ENCODE peak calls at places on chromosomes 4 and X, in ten cellular contexts. One of them, this sample, is unnamed.

GRCh38 chrX:76555816-76556215 is 128.3 kb downstream of the MAGEE1 start:
- DNase-seq in HL-60: peak; percentile 5
- DNase-seq in Peyer's patch: no peak
- DNase-seq in BJ: no peak
- DNase-seq in cardiac muscle cell: peak; percentile 20
- DNase-seq in fibroblast of pulmonary artery: peak; percentile 46
- DNase-seq in CD4-positive, CD25-positive, alpha-beta regulatory T cell: peak; percentile 25
- DNase-seq in cardiac fibroblast: peak; percentile 66
- DNase-seq in thyroid gland: no peak
- DNase-seq in pancreas: no peak
- DNase-seq in this sample: peak; percentile 4

GRCh38 chr4:111602848-111603247 is 542.4 kb upstream of the FAM241A start:
- DNase-seq in BJ: no peak
- DNase-seq in cardiac muscle cell: peak; percentile 27
- DNase-seq in fibroblast of pulmonary artery: peak; percentile 25
- DNase-seq in CD4-positive, CD25-positive, alpha-beta regulatory T cell: no peak
- DNase-seq in pancreas: no peak
- DNase-seq in HL-60: no peak
- DNase-seq in cardiac fibroblast: peak; percentile 54
- DNase-seq in Peyer's patch: no peak
- DNase-seq in thyroid gland: no peak
- DNase-seq in this sample: no peak

GRCh38 chrX:153573999-153574398 is 24.9 kb downstream of the CCNQ start:
- DNase-seq in BJ: no peak
- DNase-seq in cardiac muscle cell: no peak
- DNase-seq in Peyer's patch: no peak
- DNase-seq in CD4-positive, CD25-positive, alpha-beta regulatory T cell: peak; percentile 37
- DNase-seq in pancreas: no peak
- DNase-seq in thyroid gland: no peak
- DNase-seq in cardiac fibroblast: no peak
- DNase-seq in fibroblast of pulmonary artery: no peak
- DNase-seq in HL-60: no peak
- DNase-seq in this sample: no peak

GRCh38 chr4:15003891-15004700 is 1.8 kb downstream of the CPEB2 start:
- DNase-seq in cardiac muscle cell: peak; percentile 29
- DNase-seq in HL-60: no peak
- DNase-seq in CD4-positive, CD25-positive, alpha-beta regulatory T cell: peak; percentile 58
- DNase-seq in fibroblast of pulmonary artery: no peak
- DNase-seq in cardiac fibroblast: no peak
- DNase-seq in BJ: no peak
- DNase-seq in Peyer's patch: peak; percentile 75
- DNase-seq in thyroid gland: peak; percentile 41
- DNase-seq in pancreas: peak; percentile 85
- DNase-seq in this sample: no peak

GRCh38 chrX:53089224-53089842 is 4.6 kb upstream of the KANTR start:
- DNase-seq in Peyer's patch: peak; percentile 77
- DNase-seq in pancreas: no peak
- DNase-seq in thyroid gland: peak; percentile 54
- DNase-seq in HL-60: no peak
- DNase-seq in cardiac fibroblast: peak; percentile 75
- DNase-seq in BJ: no peak
- DNase-seq in cardiac muscle cell: peak; percentile 76
- DNase-seq in fibroblast of pulmonary artery: peak; percentile 75
- DNase-seq in CD4-positive, CD25-positive, alpha-beta regulatory T cell: peak; percentile 61
- DNase-seq in this sample: no peak

GRCh38 chrX:39886282-39886681 is 211.5 kb downstream of the BCOR start:
- DNase-seq in pancreas: no peak
- DNase-seq in cardiac muscle cell: no peak
- DNase-seq in CD4-positive, CD25-positive, alpha-beta regulatory T cell: no peak
- DNase-seq in cardiac fibroblast: no peak
- DNase-seq in HL-60: no peak
- DNase-seq in thyroid gland: peak; percentile 89
- DNase-seq in Peyer's patch: no peak
- DNase-seq in BJ: no peak
- DNase-seq in fibroblast of pulmonary artery: no peak
- DNase-seq in this sample: no peak

GRCh38 chrX:70128071-70128470 is 5.2 kb upstream of the IGBP1 start:
- DNase-seq in pancreas: no peak
- DNase-seq in Peyer's patch: no peak
- DNase-seq in thyroid gland: no peak
- DNase-seq in cardiac fibroblast: no peak
- DNase-seq in HL-60: no peak
- DNase-seq in fibroblast of pulmonary artery: no peak
- DNase-seq in cardiac muscle cell: no peak
- DNase-seq in CD4-positive, CD25-positive, alpha-beta regulatory T cell: no peak
- DNase-seq in BJ: no peak
- DNase-seq in this sample: no peak

GRCh38 chrX:1224954-1225353 is 12.5 kb upstream of the CRLF2 start:
- DNase-seq in BJ: no peak
- DNase-seq in thyroid gland: no peak
- DNase-seq in HL-60: no peak
- DNase-seq in Peyer's patch: no peak
- DNase-seq in cardiac muscle cell: no peak
- DNase-seq in fibroblast of pulmonary artery: no peak
- DNase-seq in pancreas: peak; percentile 6
- DNase-seq in CD4-positive, CD25-positive, alpha-beta regulatory T cell: peak; percentile 73
- DNase-seq in cardiac fibroblast: no peak
- DNase-seq in this sample: no peak

GRCh38 chr4:128451270-128451905 is 163.8 kb upstream of the PGRMC2 start:
- DNase-seq in cardiac fibroblast: no peak
- DNase-seq in BJ: no peak
- DNase-seq in thyroid gland: no peak
- DNase-seq in cardiac muscle cell: no peak
- DNase-seq in pancreas: no peak
- DNase-seq in CD4-positive, CD25-positive, alpha-beta regulatory T cell: no peak
- DNase-seq in fibroblast of pulmonary artery: no peak
- DNase-seq in Peyer's patch: no peak
- DNase-seq in HL-60: no peak
- DNase-seq in this sample: no peak

GRCh38 chr4:135418353-135418752 is 1216.8 kb upstream of the PABPC4L start:
- DNase-seq in cardiac fibroblast: peak; percentile 50
- DNase-seq in HL-60: no peak
- DNase-seq in cardiac muscle cell: peak; percentile 20
- DNase-seq in Peyer's patch: no peak
- DNase-seq in pancreas: no peak
- DNase-seq in thyroid gland: no peak
- DNase-seq in BJ: no peak
- DNase-seq in fibroblast of pulmonary artery: peak; percentile 29
- DNase-seq in CD4-positive, CD25-positive, alpha-beta regulatory T cell: no peak
- DNase-seq in this sample: no peak

GRCh38 chr4:109665783-109666455 is 37.3 kb downstream of the CASP6 start:
- DNase-seq in BJ: no peak
- DNase-seq in cardiac muscle cell: no peak
- DNase-seq in CD4-positive, CD25-positive, alpha-beta regulatory T cell: no peak
- DNase-seq in thyroid gland: no peak
- DNase-seq in fibroblast of pulmonary artery: no peak
- DNase-seq in pancreas: no peak
- DNase-seq in HL-60: no peak
- DNase-seq in Peyer's patch: no peak
- DNase-seq in cardiac fibroblast: no peak
- DNase-seq in this sample: no peak

GRCh38 chrX:56563231-56564116 is at the start of gene UBQLN2:
- DNase-seq in cardiac fibroblast: peak; percentile 79
- DNase-seq in cardiac muscle cell: peak; percentile 87
- DNase-seq in BJ: no peak
- DNase-seq in fibroblast of pulmonary artery: peak; percentile 81
- DNase-seq in pancreas: peak; percentile 87
- DNase-seq in HL-60: peak; percentile 36
- DNase-seq in Peyer's patch: peak; percentile 90
- DNase-seq in CD4-positive, CD25-positive, alpha-beta regulatory T cell: peak; percentile 89
- DNase-seq in thyroid gland: peak; percentile 82
- DNase-seq in this sample: no peak

GRCh38 chr4:94721310-94721709 is 36.4 kb upstream of the BMPR1B start:
- DNase-seq in CD4-positive, CD25-positive, alpha-beta regulatory T cell: no peak
- DNase-seq in fibroblast of pulmonary artery: no peak
- DNase-seq in cardiac muscle cell: no peak
- DNase-seq in pancreas: no peak
- DNase-seq in cardiac fibroblast: no peak
- DNase-seq in thyroid gland: no peak
- DNase-seq in Peyer's patch: no peak
- DNase-seq in HL-60: no peak
- DNase-seq in BJ: no peak
- DNase-seq in this sample: no peak

GRCh38 chr4:95506264-95506663 is 42.5 kb downstream of the UNC5C start:
- DNase-seq in pancreas: no peak
- DNase-seq in cardiac muscle cell: peak; percentile 67
- DNase-seq in thyroid gland: no peak
- DNase-seq in BJ: no peak
- DNase-seq in CD4-positive, CD25-positive, alpha-beta regulatory T cell: no peak
- DNase-seq in cardiac fibroblast: peak; percentile 64
- DNase-seq in fibroblast of pulmonary artery: peak; percentile 35
- DNase-seq in Peyer's patch: no peak
- DNase-seq in HL-60: no peak
- DNase-seq in this sample: no peak

GRCh38 chr4:52868138-52868537 is 6.0 kb downstream of the RASL11B start:
- DNase-seq in fibroblast of pulmonary artery: no peak
- DNase-seq in BJ: no peak
- DNase-seq in pancreas: no peak
- DNase-seq in thyroid gland: peak; percentile 88
- DNase-seq in cardiac fibroblast: no peak
- DNase-seq in HL-60: no peak
- DNase-seq in Peyer's patch: no peak
- DNase-seq in CD4-positive, CD25-positive, alpha-beta regulatory T cell: no peak
- DNase-seq in cardiac muscle cell: no peak
- DNase-seq in this sample: no peak

GRCh38 chr4:177862541-177863176 is 420.4 kb upstream of the AGA start:
- DNase-seq in cardiac fibroblast: no peak
- DNase-seq in cardiac muscle cell: no peak
- DNase-seq in Peyer's patch: no peak
- DNase-seq in CD4-positive, CD25-positive, alpha-beta regulatory T cell: no peak
- DNase-seq in HL-60: no peak
- DNase-seq in BJ: no peak
- DNase-seq in thyroid gland: no peak
- DNase-seq in pancreas: peak; percentile 62
- DNase-seq in fibroblast of pulmonary artery: no peak
- DNase-seq in this sample: no peak

GRCh38 chr4:141011799-141012377 is 121.4 kb downstream of the RNF150 start:
- DNase-seq in Peyer's patch: no peak
- DNase-seq in BJ: no peak
- DNase-seq in HL-60: no peak
- DNase-seq in cardiac fibroblast: no peak
- DNase-seq in fibroblast of pulmonary artery: no peak
- DNase-seq in CD4-positive, CD25-positive, alpha-beta regulatory T cell: no peak
- DNase-seq in pancreas: no peak
- DNase-seq in thyroid gland: no peak
- DNase-seq in cardiac muscle cell: no peak
- DNase-seq in this sample: no peak

GRCh38 chr4:7526491-7526890 is 91.8 kb upstream of the PSAPL1 start:
- DNase-seq in pancreas: no peak
- DNase-seq in HL-60: no peak
- DNase-seq in fibroblast of pulmonary artery: no peak
- DNase-seq in Peyer's patch: no peak
- DNase-seq in CD4-positive, CD25-positive, alpha-beta regulatory T cell: no peak
- DNase-seq in thyroid gland: no peak
- DNase-seq in cardiac muscle cell: no peak
- DNase-seq in cardiac fibroblast: no peak
- DNase-seq in BJ: no peak
- DNase-seq in this sample: no peak

GRCh38 chrX:116930311-116930710 is 467.5 kb upstream of the CT83 start:
- DNase-seq in HL-60: no peak
- DNase-seq in thyroid gland: no peak
- DNase-seq in fibroblast of pulmonary artery: no peak
- DNase-seq in BJ: no peak
- DNase-seq in pancreas: no peak
- DNase-seq in cardiac muscle cell: no peak
- DNase-seq in cardiac fibroblast: no peak
- DNase-seq in Peyer's patch: no peak
- DNase-seq in CD4-positive, CD25-positive, alpha-beta regulatory T cell: no peak
- DNase-seq in this sample: no peak

GRCh38 chrX:39903937-39904336 is 193.8 kb downstream of the BCOR start:
- DNase-seq in Peyer's patch: no peak
- DNase-seq in fibroblast of pulmonary artery: peak; percentile 28
- DNase-seq in cardiac muscle cell: peak; percentile 19
- DNase-seq in cardiac fibroblast: peak; percentile 61
- DNase-seq in CD4-positive, CD25-positive, alpha-beta regulatory T cell: peak; percentile 13
- DNase-seq in BJ: no peak
- DNase-seq in HL-60: no peak
- DNase-seq in thyroid gland: no peak
- DNase-seq in pancreas: no peak
- DNase-seq in this sample: no peak

GRCh38 chrX:44872319-44872816 is 620 bp upstream of the KDM6A start:
- DNase-seq in fibroblast of pulmonary artery: peak; percentile 17
- DNase-seq in HL-60: no peak
- DNase-seq in cardiac muscle cell: peak; percentile 25
- DNase-seq in thyroid gland: peak; percentile 42
- DNase-seq in CD4-positive, CD25-positive, alpha-beta regulatory T cell: peak; percentile 59
- DNase-seq in cardiac fibroblast: peak; percentile 18
- DNase-seq in BJ: no peak
- DNase-seq in Peyer's patch: no peak
- DNase-seq in pancreas: peak; percentile 86
- DNase-seq in this sample: no peak

GRCh38 chr4:183182873-183183725 is 84.0 kb downstream of the WWC2 start:
- DNase-seq in CD4-positive, CD25-positive, alpha-beta regulatory T cell: no peak
- DNase-seq in Peyer's patch: no peak
- DNase-seq in fibroblast of pulmonary artery: peak; percentile 93
- DNase-seq in thyroid gland: no peak
- DNase-seq in BJ: peak; percentile 41
- DNase-seq in cardiac muscle cell: peak; percentile 93
- DNase-seq in cardiac fibroblast: peak; percentile 90
- DNase-seq in HL-60: peak; percentile 1
- DNase-seq in pancreas: no peak
- DNase-seq in this sample: no peak
- H3K4me3 ChIP-seq in CD4-positive, CD25-positive, alpha-beta regulatory T cell: no peak overlapping the region
- H3K4me3 ChIP-seq in Peyer's patch: no peak overlapping the region
- H3K4me3 ChIP-seq in fibroblast of pulmonary artery: no peak overlapping the region
- H3K4me3 ChIP-seq in thyroid gland: no peak overlapping the region
- H3K4me3 ChIP-seq in BJ: no peak overlapping the region
- H3K4me3 ChIP-seq in cardiac muscle cell: no peak overlapping the region
- H3K4me3 ChIP-seq in cardiac fibroblast: no peak overlapping the region
- H3K4me3 ChIP-seq in HL-60: no peak overlapping the region
- H3K4me3 ChIP-seq in pancreas: no peak overlapping the region
- H3K4me3 ChIP-seq in this sample: no peak overlapping the region

GRCh38 chrX:11427082-11428033 is 134.1 kb downstream of the AMELX start:
- DNase-seq in thyroid gland: peak; percentile 72
- DNase-seq in cardiac fibroblast: peak; percentile 41
- DNase-seq in HL-60: no peak
- DNase-seq in Peyer's patch: peak; percentile 63
- DNase-seq in cardiac muscle cell: peak; percentile 54
- DNase-seq in BJ: no peak
- DNase-seq in fibroblast of pulmonary artery: no peak
- DNase-seq in CD4-positive, CD25-positive, alpha-beta regulatory T cell: no peak
- DNase-seq in pancreas: peak; percentile 77
- DNase-seq in this sample: no peak
- H3K4me3 ChIP-seq in thyroid gland: peak overlapping the region; percentile 53
- H3K4me3 ChIP-seq in cardiac fibroblast: peak overlapping the region; percentile 69
- H3K4me3 ChIP-seq in HL-60: no peak overlapping the region
- H3K4me3 ChIP-seq in Peyer's patch: peak overlapping the region; percentile 49
- H3K4me3 ChIP-seq in cardiac muscle cell: peak overlapping the region; percentile 18
- H3K4me3 ChIP-seq in BJ: peak overlapping the region; percentile 55
- H3K4me3 ChIP-seq in fibroblast of pulmonary artery: peak overlapping the region; percentile 59
- H3K4me3 ChIP-seq in CD4-positive, CD25-positive, alpha-beta regulatory T cell: no peak overlapping the region
- H3K4me3 ChIP-seq in pancreas: no peak overlapping the region
- H3K4me3 ChIP-seq in this sample: no peak overlapping the region

GRCh38 chrX:47078129-47079043 is at the start of gene RGN:
- DNase-seq in BJ: no peak
- DNase-seq in cardiac fibroblast: no peak
- DNase-seq in pancreas: peak; percentile 82
- DNase-seq in HL-60: no peak
- DNase-seq in cardiac muscle cell: no peak
- DNase-seq in fibroblast of pulmonary artery: no peak
- DNase-seq in CD4-positive, CD25-positive, alpha-beta regulatory T cell: no peak
- DNase-seq in Peyer's patch: no peak
- DNase-seq in thyroid gland: peak; percentile 55
- DNase-seq in this sample: no peak
- H3K4me3 ChIP-seq in BJ: no peak within 1 kb of the TSS
- H3K4me3 ChIP-seq in cardiac fibroblast: peak within 1 kb of the TSS; percentile 32
- H3K4me3 ChIP-seq in pancreas: peak within 1 kb of the TSS; percentile 31
- H3K4me3 ChIP-seq in HL-60: no peak within 1 kb of the TSS
- H3K4me3 ChIP-seq in cardiac muscle cell: no peak within 1 kb of the TSS
- H3K4me3 ChIP-seq in fibroblast of pulmonary artery: peak within 1 kb of the TSS; percentile 27
- H3K4me3 ChIP-seq in CD4-positive, CD25-positive, alpha-beta regulatory T cell: no peak within 1 kb of the TSS
- H3K4me3 ChIP-seq in Peyer's patch: peak within 1 kb of the TSS; percentile 45
- H3K4me3 ChIP-seq in thyroid gland: peak within 1 kb of the TSS; percentile 30
- H3K4me3 ChIP-seq in this sample: no peak within 1 kb of the TSS

GRCh38 chr4:102343964-102344519 is 1.2 kb downstream of the SLC39A8 start:
- DNase-seq in pancreas: no peak
- DNase-seq in Peyer's patch: no peak
- DNase-seq in cardiac fibroblast: no peak
- DNase-seq in HL-60: no peak
- DNase-seq in BJ: no peak
- DNase-seq in fibroblast of pulmonary artery: no peak
- DNase-seq in CD4-positive, CD25-positive, alpha-beta regulatory T cell: peak; percentile 69
- DNase-seq in thyroid gland: peak; percentile 85
- DNase-seq in cardiac muscle cell: no peak
- DNase-seq in this sample: no peak
- H3K4me3 ChIP-seq in pancreas: peak overlapping the region; percentile 78
- H3K4me3 ChIP-seq in Peyer's patch: peak overlapping the region; percentile 76
- H3K4me3 ChIP-seq in cardiac fibroblast: peak overlapping the region; percentile 72
- H3K4me3 ChIP-seq in HL-60: peak overlapping the region; percentile 67
- H3K4me3 ChIP-seq in BJ: peak overlapping the region; percentile 62
- H3K4me3 ChIP-seq in fibroblast of pulmonary artery: peak overlapping the region; percentile 88
- H3K4me3 ChIP-seq in CD4-positive, CD25-positive, alpha-beta regulatory T cell: peak overlapping the region; percentile 95
- H3K4me3 ChIP-seq in thyroid gland: peak overlapping the region; percentile 55
- H3K4me3 ChIP-seq in cardiac muscle cell: peak overlapping the region; percentile 47
- H3K4me3 ChIP-seq in this sample: peak overlapping the region; percentile 88